ENCODE peak calls at places on chromosomes 16 and 17, in seven cellular contexts. R, L, X, K, D, Z and T are unnamed samples.

GRCh38 chr16:84827131-84827574 is 7.4 kb downstream of the CRISPLD2 start:
- DNase-seq in R (no peak), Z (peak), L (no peak), K (peak), D (peak), X (no peak), T (no peak)

GRCh38 chr17:77445908-77446535 is 305.3 kb downstream of the SEC14L1 start:
- DNase-seq in K (peak), L (no peak), Z (no peak), R (no peak), D (peak), X (no peak), T (no peak)

GRCh38 chr17:75689441-75689873 is 22.3 kb downstream of the SAP30BP start:
- DNase-seq in D (no peak), R (no peak), K (no peak), X (no peak), Z (peak), L (no peak), T (peak)

GRCh38 chr17:29621751-29622194 is 939 bp downstream of the CORO6 start:
- DNase-seq in X (no peak), D (no peak), R (no peak), L (no peak), Z (no peak), K (no peak), T (no peak)

GRCh38 chr17:76710863-76711611 is at the start of gene MXRA7:
- DNase-seq in Z (peak), K (peak), X (peak), L (no peak), D (peak), R (peak), T (peak)

GRCh38 chr16:3143598-3144330 is 8.9 kb downstream of the ZNF213 start:
- DNase-seq in Z (peak), R (no peak), X (no peak), D (no peak), L (no peak), K (no peak), T (no peak)

GRCh38 chr17:57947369-57947768 is 7.8 kb downstream of the CUEDC1 start:
- DNase-seq in D (no peak), R (no peak), L (no peak), K (no peak), X (no peak), Z (no peak), T (no peak)

GRCh38 chr16:61915569-61915968 is 120.7 kb downstream of the CDH8 start:
- DNase-seq in K (no peak), Z (no peak), L (no peak), R (no peak), D (no peak), X (no peak), T (peak)

GRCh38 chr16:86512301-86512859 is 2.1 kb downstream of the FOXF1 start:
- DNase-seq in Z (no peak), K (peak), D (peak), X (peak), R (peak), L (no peak), T (peak)

GRCh38 chr16:55489956-55490265 is 10.9 kb downstream of the MMP2 start:
- DNase-seq in K (no peak), L (no peak), X (no peak), D (no peak), R (no peak), Z (no peak), T (no peak)

GRCh38 chr16:46706642-46707041 is 17.2 kb downstream of the ORC6 start:
- DNase-seq in K (no peak), X (no peak), L (no peak), Z (no peak), R (no peak), D (no peak), T (no peak)
- H3K18ac ChIP-seq in K (no peak), X (no peak), L (no peak), Z (no peak), R (no peak), D (no peak), T (no peak)

DNA sequence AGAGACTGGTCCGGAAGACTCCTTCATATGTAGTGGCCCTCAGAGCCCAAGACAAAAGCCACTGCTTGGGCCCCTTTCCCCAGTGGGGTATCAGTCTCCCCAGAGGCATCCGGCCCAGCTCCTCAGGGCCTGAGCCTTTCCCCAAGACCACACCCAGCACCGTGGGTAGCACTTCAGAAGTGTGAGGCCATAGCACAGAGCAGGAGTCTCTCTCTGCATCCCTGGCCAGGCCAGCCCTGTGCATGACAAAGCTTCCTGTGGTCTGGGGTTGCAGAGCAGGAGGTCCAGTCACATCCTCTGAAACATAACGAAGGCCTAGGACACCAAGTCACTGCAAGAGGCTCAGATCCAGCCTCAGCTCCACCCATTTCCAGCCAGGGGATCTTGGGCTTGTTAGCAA is 56.8 kb upstream of the ZNF423 start:
- DNase-seq in K (no peak), R (no peak), X (no peak), D (no peak), L (no peak), Z (no peak), T (no peak)
- H4K8ac ChIP-seq in K (no peak), R (no peak), X (no peak), D (no peak), L (peak), Z (no peak), T (no peak)

GRCh38 chr17:81888105-81888987 is 3.0 kb downstream of the ALYREF start:
- DNase-seq in Z (no peak), K (no peak), L (no peak), D (no peak), R (no peak), X (peak), T (no peak)
- H3K18ac ChIP-seq in Z (no peak), K (no peak), L (no peak), D (no peak), R (no peak), X (no peak), T (no peak)

GRCh38 chr17:48163809-48164208 is 56.2 kb downstream of the SNX11 start:
- DNase-seq in D (no peak), Z (no peak), R (no peak), X (no peak), K (no peak), L (no peak), T (no peak)
- H4K8ac ChIP-seq in D (no peak), Z (no peak), R (no peak), X (no peak), K (no peak), L (no peak), T (no peak)

DNA sequence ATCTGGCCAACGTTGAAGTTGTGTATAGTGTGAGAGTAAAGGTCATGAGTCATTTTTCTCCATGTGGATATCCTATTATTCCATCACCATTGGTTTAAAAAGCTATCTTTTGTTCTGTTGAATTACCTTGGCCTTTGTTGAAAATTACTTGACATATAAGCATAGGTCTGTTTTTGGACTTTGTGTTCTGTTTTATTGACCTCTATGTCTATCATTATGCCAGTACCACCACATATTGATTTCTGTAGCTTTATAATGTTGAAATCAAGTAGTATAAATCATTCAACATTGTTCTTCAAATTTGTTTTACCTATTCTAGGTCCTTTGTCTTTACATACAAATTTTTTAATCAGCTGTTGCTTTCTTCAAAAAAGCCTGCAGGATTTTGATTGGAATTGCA is 58.5 kb downstream of the NLK start:
- DNase-seq in L (no peak), K (no peak), R (no peak), D (no peak), X (no peak), Z (no peak), T (no peak)
- H3K18ac ChIP-seq in L (no peak), K (no peak), R (no peak), D (no peak), X (no peak), Z (no peak), T (no peak)

GRCh38 chr16:66621973-66622372 is 17.5 kb downstream of the CMTM3 start:
- DNase-seq in R (no peak), D (no peak), Z (peak), K (no peak), X (no peak), L (no peak), T (no peak)

GRCh38 chr16:66623755-66624154 is 19.3 kb downstream of the CMTM3 start:
- DNase-seq in Z (no peak), L (no peak), K (no peak), X (no peak), R (no peak), D (no peak), T (peak)

GRCh38 chr16:66620419-66620775 is 15.9 kb downstream of the CMTM3 start:
- DNase-seq in R (no peak), K (peak), L (no peak), X (no peak), D (no peak), Z (no peak), T (no peak)

GRCh38 chr16:66619534-66620418 is 15.3 kb downstream of the CMTM3 start:
- DNase-seq in D (peak), L (no peak), R (no peak), Z (no peak), K (peak), X (no peak), T (peak)

DNA sequence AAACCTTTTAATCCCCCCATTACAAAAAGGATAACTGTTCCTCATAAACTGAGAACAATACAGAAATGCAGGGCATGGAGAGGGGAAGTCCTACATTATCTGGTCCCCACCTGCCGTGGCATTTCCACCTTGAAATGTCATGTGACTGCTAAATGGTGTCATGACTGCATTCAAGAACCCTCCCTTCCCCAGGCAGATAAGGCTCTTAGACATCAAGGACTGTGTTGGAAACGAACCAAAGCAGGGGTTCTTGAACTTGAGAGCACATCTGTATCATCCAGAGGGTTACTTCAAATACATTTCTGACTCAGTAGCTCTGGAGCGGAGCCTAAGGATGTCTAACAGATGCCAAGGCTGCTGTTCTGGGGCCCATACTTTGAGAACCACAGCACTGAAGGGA is 18.4 kb downstream of the CMTM3 start:
- DNase-seq in Z (no peak), L (no peak), X (no peak), D (peak), R (no peak), K (no peak), T (peak)
- H4K8ac ChIP-seq in Z (no peak), L (no peak), X (no peak), D (no peak), R (no peak), K (no peak), T (no peak)

GRCh38 chr17:79478841-79479240 is 132.0 kb downstream of the RBFOX3 start:
- DNase-seq in Z (no peak), X (no peak), K (no peak), D (no peak), R (no peak), L (no peak), T (no peak)
- H3K18ac ChIP-seq in Z (no peak), X (no peak), K (no peak), D (no peak), R (peak), L (no peak), T (no peak)